ENCODE peak calls at places on chromosome 21, in seven cellular contexts. One of them, this sample, is unnamed.

GRCh38 chr21:45283611-45284455 is 3.9 kb downstream of the POFUT2 start:
- DNase-seq in gastrocnemius medialis: no peak
- DNase-seq in cardiac fibroblast: no peak
- DNase-seq in T-cell: no peak
- DNase-seq in skeletal muscle cell: no peak
- DNase-seq in T1000: no peak
- DNase-seq in GM12878: no peak
- DNase-seq in this sample: no peak

GRCh38 chr21:31283025-31283424 is 61.0 kb downstream of the TIAM1 start:
- DNase-seq in gastrocnemius medialis: no peak
- DNase-seq in cardiac fibroblast: no peak
- DNase-seq in T-cell: no peak
- DNase-seq in skeletal muscle cell: no peak
- DNase-seq in T1000: no peak
- DNase-seq in GM12878: no peak
- DNase-seq in this sample: no peak

GRCh38 chr21:33539612-33540011 is 2.3 kb downstream of the GART start:
- DNase-seq in gastrocnemius medialis: no peak
- DNase-seq in cardiac fibroblast: peak; percentile 91
- DNase-seq in T-cell: no peak
- DNase-seq in skeletal muscle cell: no peak
- DNase-seq in T1000: no peak
- DNase-seq in GM12878: no peak
- DNase-seq in this sample: peak; percentile 29

GRCh38 chr21:29477941-29478340 is 179.2 kb downstream of the BACH1 start:
- DNase-seq in gastrocnemius medialis: no peak
- DNase-seq in cardiac fibroblast: peak; percentile 58
- DNase-seq in T-cell: no peak
- DNase-seq in skeletal muscle cell: peak; percentile 51
- DNase-seq in T1000: no peak
- DNase-seq in GM12878: no peak
- DNase-seq in this sample: peak; percentile 11

GRCh38 chr21:39972471-39972870 is 105.2 kb downstream of the PCP4 start:
- DNase-seq in gastrocnemius medialis: no peak
- DNase-seq in cardiac fibroblast: no peak
- DNase-seq in T-cell: no peak
- DNase-seq in skeletal muscle cell: no peak
- DNase-seq in T1000: no peak
- DNase-seq in GM12878: no peak
- DNase-seq in this sample: no peak

GRCh38 chr21:31660134-31660565 is 657 bp downstream of the SOD1 start:
- DNase-seq in gastrocnemius medialis: peak; percentile 6
- DNase-seq in cardiac fibroblast: peak; percentile 30
- DNase-seq in T-cell: peak; percentile 2
- DNase-seq in skeletal muscle cell: no peak
- DNase-seq in T1000: peak; percentile 46
- DNase-seq in GM12878: no peak
- DNase-seq in this sample: peak; percentile 16

GRCh38 chr21:42811960-42812359 is 67.4 kb downstream of the WDR4 start:
- DNase-seq in gastrocnemius medialis: no peak
- DNase-seq in cardiac fibroblast: no peak
- DNase-seq in T-cell: no peak
- DNase-seq in skeletal muscle cell: no peak
- DNase-seq in T1000: no peak
- DNase-seq in GM12878: no peak
- DNase-seq in this sample: no peak

GRCh38 chr21:31872452-31873274 is at the start of gene HUNK:
- DNase-seq in gastrocnemius medialis: no peak
- DNase-seq in cardiac fibroblast: peak; percentile 12
- DNase-seq in T-cell: no peak
- DNase-seq in skeletal muscle cell: no peak
- DNase-seq in T1000: peak; percentile 39
- DNase-seq in GM12878: no peak
- DNase-seq in this sample: peak; percentile 75

GRCh38 chr21:43731891-43732711 is 13.2 kb downstream of the PDXK start:
- DNase-seq in gastrocnemius medialis: no peak
- DNase-seq in cardiac fibroblast: no peak
- DNase-seq in T-cell: no peak
- DNase-seq in skeletal muscle cell: no peak
- DNase-seq in T1000: no peak
- DNase-seq in GM12878: no peak
- DNase-seq in this sample: peak; percentile 78

GRCh38 chr21:39958731-39959130 is 91.5 kb downstream of the PCP4 start:
- DNase-seq in gastrocnemius medialis: no peak
- DNase-seq in cardiac fibroblast: no peak
- DNase-seq in T-cell: no peak
- DNase-seq in skeletal muscle cell: no peak
- DNase-seq in T1000: no peak
- DNase-seq in GM12878: no peak
- DNase-seq in this sample: no peak